ENCODE peak calls at places on chromosome 6, in six cellular contexts. A is WTC11, I is fibroblast of lung, B is activated B cell treated with CpG ODN at 0.5 μM for 24 hours, F is epithelial cell of proximal tubule, T is fibroblast of mammary gland. U is an unnamed sample.

GRCh38 chr6:33812669-33813068 is 8.9 kb upstream of the MLN start:
- DNase-seq in A (peak), I (peak), B (no peak), F (no peak), T (peak), U (peak)

GRCh38 chr6:2900221-2900807 is 2.8 kb downstream of the SERPINB9 start:
- DNase-seq in A (no peak), I (no peak), B (no peak), F (no peak), T (no peak), U (no peak)

GRCh38 chr6:22157233-22157632 is 139.6 kb downstream of the PRL start:
- DNase-seq in A (no peak), I (no peak), B (no peak), F (no peak), T (no peak), U (no peak)

GRCh38 chr6:144248470-144249301 is 36.4 kb upstream of the UTRN start:
- DNase-seq in A (no peak), I (peak), B (no peak), F (no peak), T (peak), U (no peak)

GRCh38 chr6:54132587-54132986 is 21.3 kb downstream of the MLIP start:
- DNase-seq in A (no peak), I (no peak), B (no peak), F (no peak), T (no peak), U (no peak)

GRCh38 chr6:52503344-52503747 is 73.5 kb downstream of the TRAM2 start:
- DNase-seq in A (peak), I (no peak), B (no peak), F (no peak), T (no peak), U (no peak)

GRCh38 chr6:4564746-4565145 is 211.5 kb upstream of the CDYL start:
- DNase-seq in A (no peak), I (no peak), B (no peak), F (no peak), T (no peak), U (no peak)

GRCh38 chr6:160417550-160417949 is 69.4 kb downstream of the SLC22A3 start:
- DNase-seq in A (no peak), I (no peak), B (no peak), F (no peak), T (no peak), U (no peak)

DNA sequence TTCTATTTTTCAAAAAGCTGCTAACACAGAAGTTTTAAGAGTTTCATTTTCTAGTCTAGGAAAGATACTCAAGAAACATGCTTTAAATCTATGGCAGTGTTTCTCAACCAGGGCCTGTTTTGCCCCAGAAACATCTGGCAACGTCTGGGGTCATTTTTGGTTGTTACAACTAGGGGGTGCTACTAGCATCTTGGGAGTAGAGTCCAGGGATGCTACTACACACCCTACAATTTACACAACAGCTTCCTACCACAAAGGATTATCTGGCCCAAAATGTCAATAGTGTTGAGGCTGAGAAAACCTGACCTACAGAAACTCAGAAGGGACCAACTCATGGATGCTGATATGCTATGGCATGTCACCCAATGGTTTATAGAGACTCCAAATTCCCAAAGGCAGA is 24.4 kb downstream of the SERAC1 start:
- DNase-seq in A (peak), I (peak), B (no peak), F (no peak), T (peak), U (no peak)
- TF ChIP-seq CTCF in A (peak), I (peak), B (no peak), F (peak), T (peak), U (no peak)

DNA sequence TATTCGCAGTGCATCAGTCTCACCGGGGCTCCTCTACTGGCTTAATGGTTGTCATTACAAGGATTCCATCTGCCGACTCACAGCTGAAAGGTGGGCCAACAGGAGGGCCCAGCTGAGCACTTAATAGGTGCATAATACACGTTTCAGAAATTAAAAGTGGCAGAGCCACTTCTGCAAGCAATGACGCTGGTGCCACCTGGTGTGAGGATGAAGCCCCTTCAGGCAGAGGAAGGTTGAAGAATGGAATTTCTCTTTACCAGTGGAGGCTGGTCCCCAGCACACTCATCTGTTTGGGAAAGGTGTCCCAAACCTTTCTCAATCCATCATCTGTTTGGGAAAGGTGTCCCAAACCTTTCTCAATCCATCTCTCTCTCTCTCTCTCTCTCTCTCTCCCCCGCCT is 8.2 kb upstream of the STMND1 start:
- DNase-seq in A (peak), I (no peak), B (no peak), F (no peak), T (peak), U (no peak)
- TF ChIP-seq CTCF in A (no peak), I (peak), B (no peak), F (peak), T (peak), U (no peak)

DNA sequence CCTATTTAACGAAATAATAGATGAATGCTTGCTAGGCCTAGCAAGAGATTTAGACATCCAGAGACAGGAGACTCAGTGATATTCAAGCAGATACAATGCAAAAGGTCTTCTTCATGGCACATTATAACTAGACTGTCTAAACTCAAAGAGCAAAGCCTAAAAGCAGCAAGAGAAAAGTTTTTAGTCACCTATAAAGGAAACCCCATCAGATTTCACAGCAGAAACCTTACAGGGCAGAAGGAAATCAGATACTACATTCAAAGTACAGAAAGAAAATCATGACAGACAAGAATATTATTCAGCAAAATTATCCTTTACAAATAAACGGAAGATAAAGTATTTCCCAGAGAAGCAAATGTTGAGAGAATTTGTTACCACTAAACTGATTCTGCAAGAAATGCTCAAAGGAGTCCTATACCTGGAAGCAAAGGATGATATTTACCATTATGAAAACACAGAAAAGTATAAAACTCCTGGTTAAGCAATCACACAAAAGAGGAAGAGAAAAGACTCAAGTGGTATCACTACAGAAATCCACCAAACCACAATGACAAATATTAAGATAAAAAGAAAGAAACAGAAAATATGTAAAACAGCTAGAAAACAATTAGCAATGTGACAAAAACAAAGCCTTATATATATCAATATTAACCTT is 333.7 kb downstream of the MEI4 start:
- DNase-seq in A (no peak), I (no peak), B (no peak), F (no peak), T (no peak), U (no peak)
- TF ChIP-seq CTCF in A (no peak), I (no peak), B (no peak), F (no peak), T (no peak), U (no peak)

GRCh38 chr6:89597988-89598387 is 40.6 kb downstream of the LYRM2 start:
- DNase-seq in A (no peak), I (peak), B (no peak), F (peak), T (peak), U (no peak)
- TF ChIP-seq CTCF in A (no peak), I (no peak), B (no peak), F (peak), T (no peak), U (no peak)

DNA sequence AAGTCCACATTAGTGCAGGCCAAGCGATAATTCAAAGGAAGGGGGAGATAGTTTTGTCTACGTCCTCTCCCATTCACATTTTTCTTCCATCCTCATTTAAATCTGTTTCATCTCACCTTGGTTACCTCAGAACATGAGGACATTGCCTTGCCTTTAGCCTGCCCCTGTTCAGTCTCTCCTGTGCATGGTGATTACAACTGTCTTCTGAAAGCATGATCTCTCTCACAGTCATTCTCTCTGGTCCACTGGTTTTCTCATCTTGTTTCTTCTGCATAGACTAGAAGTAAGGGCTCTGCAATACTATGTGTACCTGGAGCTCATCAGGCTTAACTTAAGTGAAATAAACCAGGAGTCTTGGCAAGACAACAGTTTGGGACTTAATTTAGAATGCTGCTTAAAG is 31.4 kb downstream of the CLVS2 start:
- DNase-seq in A (no peak), I (no peak), B (no peak), F (no peak), T (no peak), U (no peak)
- TF ChIP-seq CTCF in A (no peak), I (no peak), B (no peak), F (no peak), T (no peak), U (no peak)

U was measured in mesothelial cell of epicardium.